ENCODE peak calls at places on chromosome 7, in four cellular contexts. M, E, B and C are unnamed samples. For H3K4me1 and H3K36me3, the result is how much of the 10 kb centered on the place peaks cover.

GRCh38 chr7:115851291-115851690 is 179.3 kb downstream of the TFEC start:
- DNase-seq in E (no peak), B (no peak), M (no peak), C (peak)

GRCh38 chr7:155278921-155279320 is 18.8 kb upstream of the INSIG1 start:
- DNase-seq in E (no peak), M (no peak), B (no peak), C (no peak)

GRCh38 chr7:106392565-106392964 is 107.8 kb upstream of the NAMPT start:
- DNase-seq in M (no peak), B (no peak), E (no peak), C (no peak)

GRCh38 chr7:2522780-2523433 is 3.3 kb downstream of the LFNG start:
- DNase-seq in M (no peak), E (peak), B (peak), C (peak)

GRCh38 chr7:44415047-44415446 is 75.4 kb downstream of the NUDCD3 start:
- DNase-seq in M (no peak), B (no peak), E (no peak), C (no peak)

GRCh38 chr7:79090543-79090942 is 362.9 kb downstream of the MAGI2 start:
- DNase-seq in M (no peak), E (no peak), B (no peak), C (no peak)

GRCh38 chr7:6442114-6442513 is 5.6 kb downstream of the DAGLB start:
- DNase-seq in E (no peak), B (no peak), M (no peak), C (no peak)

GRCh38 chr7:27113991-27114866 is 11.7 kb upstream of the HOXA2 start:
- DNase-seq in E (no peak), B (peak), M (no peak), C (no peak)

GRCh38 chr7:80614911-80615310 is 23.5 kb upstream of the CD36 start:
- DNase-seq in M (no peak), E (no peak), B (no peak), C (no peak)

GRCh38 chr7:12244129-12244528 is 33.0 kb downstream of the TMEM106B start:
- DNase-seq in B (no peak), M (no peak), E (peak), C (peak)

GRCh38 chr7:132817844-132818427 is 241.7 kb upstream of the PLXNA4 start:
- DNase-seq in B (no peak), M (no peak), E (no peak), C (no peak)

GRCh38 chr7:55964802-55965470 is 551 bp downstream of the NIPSNAP2 start:
- DNase-seq in B (peak), E (peak), M (peak), C (peak)

GRCh38 chr7:111910656-111911055 is 295.5 kb downstream of the DOCK4 start:
- DNase-seq in E (no peak), M (no peak), B (no peak), C (no peak)

GRCh38 chr7:42244828-42245227 is 7.8 kb upstream of the GLI3 start:
- DNase-seq in M (no peak), E (no peak), B (no peak), C (no peak)

GRCh38 chr7:157502701-157503111 is 165.9 kb downstream of the DNAJB6 start:
- DNase-seq in E (no peak), M (peak), B (no peak), C (no peak)

GRCh38 chr7:111982804-111983203 is 223.4 kb downstream of the DOCK4 start:
- DNase-seq in M (no peak), B (no peak), E (no peak), C (no peak)

GRCh38 chr7:11667810-11668185 is 164.2 kb downstream of the THSD7A start:
- DNase-seq in B (no peak), E (no peak), M (no peak), C (peak)

GRCh38 chr7:98234429-98235147 is 17.4 kb downstream of the TECPR1 start:
- DNase-seq in E (no peak), B (no peak), M (no peak), C (no peak)

GRCh38 chr7:40175725-40176510 is 41.1 kb downstream of the SUGCT start:
- DNase-seq in B (no peak), M (no peak), E (no peak), C (no peak)

GRCh38 chr7:83677180-83677866 is 28.4 kb upstream of the SEMA3E start:
- DNase-seq in E (peak), B (no peak), M (no peak), C (peak)
- H3K4me3 ChIP-seq in E (no peak), B (no peak), M (no peak), C (no peak)

GRCh38 chr7:28410628-28411578 is 1.4 kb upstream of the CREB5 start:
- DNase-seq in B (no peak), M (no peak), E (peak), C (peak)
- H3K4me1 ChIP-seq in B (under half), M (under half), E (under half), C (under half)

GRCh38 chr7:158876984-158877383 is 20.6 kb downstream of the DYNC2I1 start:
- DNase-seq in M (no peak), E (no peak), B (no peak), C (no peak)

GRCh38 chr7:158881731-158882130 is 25.4 kb downstream of the DYNC2I1 start:
- DNase-seq in E (no peak), B (no peak), M (no peak), C (no peak)

GRCh38 chr7:158885624-158886023 is 29.3 kb downstream of the DYNC2I1 start:
- DNase-seq in B (no peak), M (no peak), E (no peak), C (no peak)

DNA sequence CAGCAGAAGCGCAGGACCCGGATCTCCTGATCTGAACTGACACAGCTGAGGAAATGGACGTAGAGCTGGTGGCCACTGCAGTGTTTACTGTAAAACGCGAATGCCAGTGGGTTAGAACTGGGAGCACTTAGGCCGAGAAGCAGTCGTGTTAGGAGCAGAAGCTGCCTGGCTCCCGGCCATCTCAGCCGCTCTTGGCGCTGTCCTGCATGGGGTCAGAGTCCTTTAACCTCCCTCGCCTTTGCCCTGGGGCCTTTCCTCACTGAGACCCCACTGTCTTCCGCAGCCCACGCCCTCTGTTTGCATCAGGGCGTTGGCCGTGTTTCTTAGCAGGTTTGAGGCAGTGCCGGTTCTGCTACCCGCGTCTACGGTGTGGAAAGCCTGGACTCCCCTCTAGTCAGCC is 24.6 kb downstream of the DYNC2I1 start:
- DNase-seq in E (no peak), M (no peak), B (no peak), C (no peak)
- H3K36me3 ChIP-seq in E (under half), M (under half), B (under half), C (under half)

GRCh38 chr7:34995757-34996156 is 41.5 kb downstream of the DPY19L1 start:
- DNase-seq in E (no peak), M (no peak), B (no peak), C (no peak)

GRCh38 chr7:34991938-34992840 is 45.1 kb downstream of the DPY19L1 start:
- DNase-seq in M (peak), E (no peak), B (no peak), C (no peak)
- H3K4me3 ChIP-seq in M (no peak), E (no peak), B (no peak), C (no peak)

DNA sequence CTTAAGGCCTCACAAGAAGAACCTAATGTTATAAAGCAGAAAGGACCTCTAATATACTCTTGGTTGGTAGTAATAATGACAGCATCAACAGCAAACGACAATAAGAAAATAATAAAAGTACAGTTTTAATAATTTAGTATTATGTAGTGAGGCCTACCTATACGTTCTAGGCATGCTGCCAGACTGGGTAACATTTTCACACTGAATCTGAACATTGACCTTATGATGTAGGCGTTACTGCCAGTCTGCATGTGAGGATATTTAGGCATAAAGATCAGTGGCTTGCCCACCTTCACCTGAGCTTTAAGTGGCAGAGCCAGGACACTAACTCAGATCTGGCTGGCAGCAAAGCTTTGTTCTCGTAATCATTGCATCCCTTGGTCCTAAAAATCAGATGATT is 2.5 kb downstream of the FGL2 start:
- DNase-seq in B (no peak), M (no peak), E (no peak), C (no peak)
- H3K4me1 ChIP-seq in B (under half), M (under half), E (under half), C (under half)